ENCODE peak calls at places on chromosomes 5 and 9, in seven cellular contexts. U is HCT116, R is choroid plexus epithelial cell, F is right atrium auricular region, B is astrocyte of the spinal cord, O is body of pancreas, K is brain microvascular endothelial cell. M is an unnamed sample.

GRCh38 chr9:131595771-131596743 is 50.7 kb downstream of the PRRT1B start:
- DNase-seq in K (no peak), O (no peak), U (no peak), B (no peak), R (no peak), F (no peak), M (no peak)

GRCh38 chr5:81208904-81209303 is 24.2 kb upstream of the CKMT2 start:
- DNase-seq in U (no peak), O (no peak), K (no peak), F (no peak), R (no peak), B (no peak), M (peak; percentile 19)

GRCh38 chr5:65790371-65791163 is 68.6 kb downstream of the NLN start:
- DNase-seq in K (no peak), O (no peak), F (no peak), U (no peak), B (no peak), R (peak; percentile 26), M (no peak)

GRCh38 chr5:91651704-91652103 is 268.6 kb upstream of the ARRDC3 start:
- DNase-seq in O (peak; percentile 4), F (no peak), U (no peak), B (no peak), K (no peak), R (no peak), M (no peak)

GRCh38 chr9:114283551-114284111 is 39.3 kb upstream of the ORM1 start:
- DNase-seq in R (no peak), B (no peak), F (no peak), U (no peak), O (peak; percentile 2), K (no peak), M (no peak)

GRCh38 chr5:173973614-173973969 is 15.4 kb upstream of the C5orf47 start:
- DNase-seq in O (peak; percentile 85), U (no peak), R (no peak), K (no peak), F (no peak), B (no peak), M (no peak)

GRCh38 chr5:10856646-10857332 is 95.8 kb upstream of the DAP start:
- DNase-seq in O (peak; percentile 65), U (no peak), B (peak; percentile 82), F (peak; percentile 71), K (peak; percentile 73), R (peak; percentile 82), M (peak; percentile 41)

GRCh38 chr5:127076730-127077129 is 3.4 kb upstream of the C5orf63 start:
- DNase-seq in K (peak; percentile 58), U (no peak), R (peak; percentile 76), O (no peak), F (no peak), B (peak; percentile 76), M (peak; percentile 69)

GRCh38 chr5:110880413-110880812 is 141.6 kb downstream of the SLC25A46 start:
- DNase-seq in O (peak; percentile 9), U (no peak), B (peak; percentile 90), K (peak; percentile 79), F (no peak), R (peak; percentile 93), M (peak; percentile 83)

GRCh38 chr5:141654298-141654697 is 3.1 kb upstream of the FCHSD1 start:
- DNase-seq in F (no peak), O (no peak), R (peak; percentile 48), K (peak; percentile 67), U (no peak), B (peak; percentile 67), M (peak; percentile 87)

GRCh38 chr5:141094481-141095262 is at the start of gene PCDHB2:
- DNase-seq in U (no peak), F (no peak), B (peak; percentile 1), O (peak; percentile 28), K (no peak), R (peak; percentile 1), M (peak; percentile 29)

GRCh38 chr9:106828082-106828481 is 34.9 kb upstream of the ZNF462 start:
- DNase-seq in F (no peak), O (no peak), U (no peak), R (no peak), K (no peak), B (no peak), M (no peak)

GRCh38 chr9:34611811-34612787 is at the start of gene RPP25L:
- DNase-seq in B (peak; percentile 82), K (peak; percentile 53), U (peak; percentile 49), F (peak; percentile 85), R (peak; percentile 84), O (peak; percentile 92), M (peak; percentile 85)

GRCh38 chr9:32508728-32509127 is 17.3 kb downstream of the RIGI start:
- DNase-seq in O (no peak), U (no peak), R (no peak), B (no peak), K (no peak), F (no peak), M (no peak)

GRCh38 chr9:76717611-76718010 is 46.6 kb upstream of the PCA3 start:
- DNase-seq in B (no peak), O (no peak), K (no peak), R (no peak), F (no peak), U (no peak), M (peak; percentile 13)

GRCh38 chr9:75269202-75269601 is 180.9 kb downstream of the OSTF1 start:
- DNase-seq in K (no peak), F (no peak), O (no peak), B (no peak), R (no peak), U (no peak), M (no peak)

DNA sequence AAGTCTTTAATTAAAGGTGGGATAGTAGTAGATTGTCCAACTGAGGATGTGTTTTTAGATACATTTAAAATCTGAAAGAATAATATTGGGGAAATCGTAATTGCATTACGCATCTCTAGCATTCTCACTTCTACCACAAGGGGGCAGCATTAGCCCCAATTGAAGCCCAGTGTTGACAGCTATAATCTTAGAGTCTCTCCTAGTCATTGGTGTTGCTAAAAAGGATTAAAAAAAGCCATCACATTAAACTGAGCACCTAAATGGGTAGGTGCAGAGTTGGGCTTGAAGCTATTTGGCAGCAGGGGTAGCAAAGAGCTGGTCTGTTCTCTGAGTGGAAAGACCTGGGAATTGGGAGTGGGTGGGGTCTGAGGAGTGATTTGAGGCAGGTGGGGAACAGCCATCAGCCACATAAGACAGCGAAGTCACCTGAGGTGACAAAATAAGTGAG is 177.2 kb downstream of the OSTF1 start:
- DNase-seq in K (peak; percentile 53), O (peak; percentile 60), U (peak; percentile 15), R (peak; percentile 71), B (peak; percentile 48), F (no peak), M (peak; percentile 68)
- TF ChIP-seq CTCF in K (peak; percentile 87), O (peak; percentile 75), U (peak; percentile 83), R (peak; percentile 89), B (peak; percentile 83), F (peak; percentile 92), M (peak; percentile 82)

DNA sequence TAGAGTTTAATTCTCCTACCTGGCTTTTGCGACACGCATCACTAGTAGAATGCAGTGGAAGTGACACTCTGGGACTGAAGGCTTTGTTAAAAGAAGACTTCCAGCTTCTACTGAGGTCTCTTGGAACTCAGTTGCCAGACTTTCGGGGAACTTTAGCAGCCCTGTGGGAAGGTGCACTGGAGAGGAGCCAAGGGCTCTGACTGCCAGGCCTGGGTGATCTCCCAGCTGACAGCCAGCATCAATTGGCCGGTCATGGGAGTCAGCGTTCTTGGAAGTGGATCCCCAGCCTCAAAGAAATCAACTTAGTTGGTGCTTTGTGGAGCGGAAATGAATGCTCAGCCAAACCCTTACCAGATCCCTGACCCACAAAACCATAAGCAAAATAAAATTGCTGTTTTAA is 87.1 kb downstream of the OSTF1 start:
- DNase-seq in O (no peak), K (no peak), B (no peak), R (no peak), U (no peak), F (no peak), M (no peak)
- H3K4me3 ChIP-seq in O (no peak overlapping the region), K (no peak overlapping the region), B (no peak overlapping the region), R (no peak overlapping the region), U (no peak overlapping the region), F (no peak overlapping the region), M (no peak overlapping the region)

GRCh38 chr9:124843635-124844034 is 9.6 kb upstream of the WDR38 start:
- DNase-seq in F (no peak), K (peak; percentile 80), R (peak; percentile 41), U (no peak), B (peak; percentile 69), O (no peak), M (no peak)

GRCh38 chr9:124839612-124840299 is 13.5 kb upstream of the WDR38 start:
- DNase-seq in O (no peak), B (no peak), F (no peak), U (peak; percentile 33), R (peak; percentile 52), K (no peak), M (no peak)

GRCh38 chr9:124844291-124844690 is 9.0 kb upstream of the WDR38 start:
- DNase-seq in U (no peak), F (no peak), B (no peak), O (no peak), K (no peak), R (no peak), M (no peak)

GRCh38 chr9:124841422-124841821 is 11.8 kb upstream of the WDR38 start:
- DNase-seq in K (no peak), U (no peak), R (no peak), B (no peak), F (no peak), O (no peak), M (no peak)

DNA sequence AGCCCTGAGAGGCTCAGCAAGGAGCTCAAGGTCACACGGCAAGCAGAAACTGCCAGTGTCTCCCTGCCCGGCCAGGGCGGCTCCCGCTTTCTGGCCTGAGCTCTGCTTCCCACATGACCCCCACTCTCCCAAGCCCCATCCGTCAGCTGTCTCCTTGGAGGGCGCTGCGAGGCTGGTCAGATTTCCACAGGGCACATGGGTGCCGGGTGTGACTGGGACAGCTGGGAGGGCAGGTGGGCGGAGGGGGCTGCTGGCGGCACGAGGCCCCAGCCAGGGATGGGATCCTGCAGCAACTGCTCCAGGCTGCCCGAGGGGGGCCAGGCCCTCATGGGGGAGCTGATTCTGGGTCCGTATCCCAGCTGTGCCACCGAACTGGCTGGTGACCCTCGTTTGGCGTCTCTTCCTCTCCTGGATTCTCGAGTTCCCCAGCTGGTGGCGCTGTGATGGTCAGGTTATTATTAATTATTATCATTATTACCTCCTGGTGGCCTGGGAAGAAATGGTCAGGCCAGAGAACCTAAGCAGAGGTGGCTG is 12.9 kb upstream of the WDR38 start:
- DNase-seq in U (peak; percentile 36), K (no peak), F (no peak), O (peak; percentile 64), B (no peak), R (no peak), M (no peak)
- TF ChIP-seq CTCF in U (peak; percentile 70), K (peak; percentile 73), F (peak; percentile 38), O (peak; percentile 46), B (peak; percentile 44), R (peak; percentile 63), M (peak; percentile 32)

GRCh38 chr5:133049726-133050048 is 2.1 kb upstream of the HSPA4 start:
- DNase-seq in B (no peak), F (no peak), O (no peak), K (peak; percentile 23), U (no peak), R (no peak), M (no peak)

GRCh38 chr5:133050500-133050899 is 1.3 kb upstream of the HSPA4 start:
- DNase-seq in U (no peak), F (no peak), R (no peak), O (no peak), B (no peak), K (no peak), M (no peak)

GRCh38 chr5:133051117-133051546 is 681 bp upstream of the HSPA4 start:
- DNase-seq in B (no peak), F (no peak), U (no peak), K (no peak), R (no peak), O (peak; percentile 38), M (no peak)

GRCh38 chr5:133047404-133047803 is 4.4 kb upstream of the HSPA4 start:
- DNase-seq in R (no peak), U (no peak), B (no peak), K (no peak), O (no peak), F (no peak), M (no peak)

GRCh38 chr5:133048993-133049725 is 2.7 kb upstream of the HSPA4 start:
- DNase-seq in K (no peak), R (peak; percentile 57), U (no peak), O (no peak), B (no peak), F (no peak), M (peak; percentile 44)
- H3K4me3 ChIP-seq in K (no peak overlapping the region), R (no peak overlapping the region), U (no peak overlapping the region), O (no peak overlapping the region), B (no peak overlapping the region), F (peak overlapping the region; percentile 2), M (no peak overlapping the region)